ENCODE peak calls at places on chromosomes 4 and X, in eight cellular contexts. E is stimulated activated CD4-positive, alpha-beta T cell treated with anti-CD3 and anti-CD28 coated beads, Interleukin-4, amount 100 ng/mL, for 1 hour; H is activated CD4-positive, alpha-beta T cell treated with anti-CD3 and anti-CD28 coated beads, Interleukin-2, amount 50 U/mL, for 4 hours; T is activated naive CD4-positive, alpha-beta T cell; Q is putamen; X is mucosa of descending colon; M is fibroblast of pulmonary artery; G is brain microvascular endothelial cell. F is an unnamed sample.

GRCh38 chr4:4704267-4704666 is 155.2 kb upstream of the MSX1 start:
- DNase-seq in E (no peak), T (no peak), Q (no peak), H (no peak), X (no peak), G (no peak), M (peak; percentile 23), F (no peak)

GRCh38 chr4:15938182-15938581 is 358 bp downstream of the FGFBP1 start:
- DNase-seq in X (peak; percentile 92), T (no peak), E (no peak), M (no peak), H (no peak), G (no peak), Q (no peak), F (peak; percentile 81)

GRCh38 chrX:85243761-85244410 is at the start of the genes SATL1 and ZNF711:
- DNase-seq in T (no peak), M (peak; percentile 45), X (peak; percentile 52), Q (peak; percentile 48), E (peak; percentile 8), G (peak; percentile 29), H (no peak), F (no peak)

GRCh38 chr4:75255261-75255660 is 258.9 kb downstream of the RCHY1 start:
- DNase-seq in M (no peak), X (no peak), T (no peak), E (no peak), G (no peak), Q (no peak), H (no peak), F (no peak)

GRCh38 chr4:3393171-3393570 is 48.6 kb upstream of the HGFAC start:
- DNase-seq in E (no peak), Q (no peak), M (no peak), T (no peak), H (no peak), G (no peak), X (no peak), F (no peak)

GRCh38 chr4:38529189-38530115 is 134.5 kb upstream of the KLF3 start:
- DNase-seq in M (no peak), Q (no peak), X (peak; percentile 68), G (no peak), T (no peak), H (peak; percentile 35), E (no peak), F (no peak)

GRCh38 chrX:87338510-87338909 is 179.1 kb upstream of the KLHL4 start:
- DNase-seq in G (no peak), X (no peak), H (no peak), E (no peak), M (peak; percentile 53), T (no peak), Q (peak; percentile 35), F (no peak)

GRCh38 chr4:78652282-78652876 is 100.8 kb downstream of the ANXA3 start:
- DNase-seq in H (no peak), M (peak; percentile 84), E (no peak), X (no peak), Q (peak; percentile 88), G (no peak), T (no peak), F (no peak)

GRCh38 chrX:13747836-13748235 is 13.3 kb downstream of the OFD1 start:
- DNase-seq in X (no peak), E (peak; percentile 12), Q (no peak), H (peak; percentile 19), T (peak; percentile 1), G (peak; percentile 39), M (peak; percentile 83), F (no peak)

GRCh38 chr4:152673489-152673888 is 6.3 kb downstream of the TMEM154 start:
- DNase-seq in Q (no peak), E (no peak), M (no peak), T (no peak), X (no peak), H (no peak), G (no peak), F (no peak)

GRCh38 chr4:184896868-184897715 is 71.3 kb upstream of the ACSL1 start:
- DNase-seq in G (no peak), X (no peak), E (no peak), T (no peak), M (no peak), Q (no peak), H (no peak), F (no peak)

GRCh38 chr4:56783986-56784385 is 37.5 kb downstream of the SPINK2 start:
- DNase-seq in H (no peak), T (no peak), M (no peak), X (no peak), G (no peak), Q (no peak), E (no peak), F (no peak)

GRCh38 chr4:109111031-109111430 is 191.4 kb downstream of the COL25A1 start:
- DNase-seq in X (no peak), M (no peak), G (no peak), E (no peak), H (no peak), T (no peak), Q (no peak), F (no peak)

GRCh38 chr4:165207431-165208321 is at the start of gene KLHL2:
- DNase-seq in G (peak; percentile 45), E (peak; percentile 74), T (peak; percentile 15), M (peak; percentile 76), H (peak; percentile 52), X (peak; percentile 88), Q (peak; percentile 76), F (peak; percentile 4)

GRCh38 chr4:25908491-25908901 is 5.5 kb upstream of the SMIM20 start:
- DNase-seq in Q (no peak), T (no peak), M (peak; percentile 88), X (no peak), E (no peak), H (no peak), G (peak; percentile 93), F (no peak)

GRCh38 chr4:108982786-108983185 is 219.9 kb upstream of the ETNPPL start:
- DNase-seq in G (no peak), X (no peak), M (no peak), E (no peak), Q (no peak), T (no peak), H (no peak), F (no peak)

GRCh38 chr4:141971854-141972253 is 335.5 kb downstream of the IL15 start:
- DNase-seq in X (no peak), E (no peak), Q (no peak), M (no peak), H (no peak), T (no peak), G (no peak), F (no peak)

GRCh38 chr4:185227131-185227551 is 17.7 kb downstream of the SNX25 start:
- DNase-seq in M (no peak), X (no peak), G (no peak), H (no peak), E (no peak), T (no peak), Q (no peak), F (no peak)

GRCh38 chrX:39596437-39596836 is 501.3 kb downstream of the BCOR start:
- DNase-seq in E (no peak), Q (no peak), H (no peak), T (no peak), X (no peak), M (no peak), G (no peak), F (no peak)

GRCh38 chr4:82360298-82361177 is 13.3 kb downstream of the HNRNPD start:
- DNase-seq in X (no peak), E (no peak), M (peak; percentile 49), H (no peak), T (no peak), G (no peak), Q (no peak), F (no peak)

GRCh38 chr4:98470366-98470765 is 188.0 kb downstream of the TSPAN5 start:
- DNase-seq in Q (no peak), M (no peak), X (no peak), E (no peak), T (no peak), H (no peak), G (no peak), F (no peak)

GRCh38 chr4:92047209-92047877 is 256.4 kb upstream of the GRID2 start:
- DNase-seq in G (no peak), X (no peak), H (no peak), E (no peak), M (peak; percentile 91), T (no peak), Q (no peak), F (no peak)

GRCh38 chr4:70613182-70613892 is 15.2 kb upstream of the ENAM start:
- DNase-seq in M (no peak), G (no peak), X (peak; percentile 26), Q (no peak), H (no peak), T (no peak), E (no peak), F (no peak)

GRCh38 chrX:10401239-10401638 is 219.1 kb downstream of the MID1 start:
- DNase-seq in E (no peak), X (no peak), Q (no peak), T (no peak), G (no peak), M (no peak), H (no peak), F (no peak)

GRCh38 chr4:105994061-105994460 is 98.8 kb downstream of the NPNT start:
- DNase-seq in X (no peak), T (no peak), E (no peak), Q (no peak), M (no peak), H (no peak), G (no peak), F (no peak)

GRCh38 chr4:149108626-149109025 is 666.4 kb upstream of the NR3C2 start:
- DNase-seq in M (no peak), T (no peak), E (no peak), X (no peak), G (no peak), Q (no peak), H (no peak), F (no peak)

GRCh38 chr4:132269303-132269990 is 879.6 kb upstream of the PCDH10 start:
- DNase-seq in G (no peak), X (no peak), T (no peak), Q (no peak), E (no peak), M (no peak), H (no peak), F (no peak)